ENCODE peak calls at places on chromosomes 4 and X, in ten cellular contexts. One of them, this sample, is unnamed.

GRCh38 chr4:128880662-128881061 is 71.2 kb downstream of the JADE1 start:
- DNase-seq in neural progenitor cell: no peak
- DNase-seq in astrocyte of the spinal cord: no peak
- DNase-seq in IMR-90: peak
- DNase-seq in AG09309: no peak
- DNase-seq in hepatocyte: no peak
- DNase-seq in K562: no peak
- DNase-seq in AG10803: no peak
- DNase-seq in HCT116: no peak
- DNase-seq in left lung: no peak
- DNase-seq in this sample: no peak

GRCh38 chrX:136065044-136065671 is 79.9 kb downstream of the SLC9A6 start:
- DNase-seq in neural progenitor cell: no peak
- DNase-seq in astrocyte of the spinal cord: peak
- DNase-seq in IMR-90: peak
- DNase-seq in AG09309: no peak
- DNase-seq in hepatocyte: no peak
- DNase-seq in K562: no peak
- DNase-seq in AG10803: peak
- DNase-seq in HCT116: no peak
- DNase-seq in left lung: no peak
- DNase-seq in this sample: peak

GRCh38 chr4:71006203-71006907 is 12.9 kb downstream of the DCK start:
- DNase-seq in neural progenitor cell: no peak
- DNase-seq in astrocyte of the spinal cord: no peak
- DNase-seq in IMR-90: no peak
- DNase-seq in AG09309: no peak
- DNase-seq in hepatocyte: no peak
- DNase-seq in K562: no peak
- DNase-seq in AG10803: no peak
- DNase-seq in HCT116: no peak
- DNase-seq in left lung: no peak
- DNase-seq in this sample: no peak

GRCh38 chr4:8010618-8011017 is 71.0 kb upstream of the AFAP1 start:
- DNase-seq in neural progenitor cell: peak
- DNase-seq in astrocyte of the spinal cord: peak
- DNase-seq in IMR-90: peak
- DNase-seq in AG09309: no peak
- DNase-seq in hepatocyte: peak
- DNase-seq in K562: no peak
- DNase-seq in AG10803: peak
- DNase-seq in HCT116: no peak
- DNase-seq in left lung: peak
- DNase-seq in this sample: peak

GRCh38 chrX:110418857-110419249 is 60.2 kb downstream of the RTL9 start:
- DNase-seq in neural progenitor cell: no peak
- DNase-seq in astrocyte of the spinal cord: peak
- DNase-seq in IMR-90: peak
- DNase-seq in AG09309: no peak
- DNase-seq in hepatocyte: peak
- DNase-seq in K562: no peak
- DNase-seq in AG10803: no peak
- DNase-seq in HCT116: no peak
- DNase-seq in left lung: no peak
- DNase-seq in this sample: peak

GRCh38 chrX:134931550-134931949 is 59.2 kb upstream of the SMIM10 start:
- DNase-seq in neural progenitor cell: no peak
- DNase-seq in astrocyte of the spinal cord: no peak
- DNase-seq in IMR-90: no peak
- DNase-seq in AG09309: no peak
- DNase-seq in hepatocyte: no peak
- DNase-seq in K562: no peak
- DNase-seq in AG10803: no peak
- DNase-seq in HCT116: no peak
- DNase-seq in left lung: no peak
- DNase-seq in this sample: no peak

GRCh38 chr4:32003548-32003947 is 1283.4 kb downstream of the PCDH7 start:
- DNase-seq in neural progenitor cell: no peak
- DNase-seq in astrocyte of the spinal cord: no peak
- DNase-seq in IMR-90: no peak
- DNase-seq in AG09309: no peak
- DNase-seq in hepatocyte: no peak
- DNase-seq in K562: no peak
- DNase-seq in AG10803: no peak
- DNase-seq in HCT116: no peak
- DNase-seq in left lung: no peak
- DNase-seq in this sample: no peak

GRCh38 chrX:12446342-12447075 is 308.2 kb downstream of the FRMPD4 start:
- DNase-seq in neural progenitor cell: no peak
- DNase-seq in astrocyte of the spinal cord: peak
- DNase-seq in IMR-90: peak
- DNase-seq in AG09309: peak
- DNase-seq in hepatocyte: no peak
- DNase-seq in K562: no peak
- DNase-seq in AG10803: peak
- DNase-seq in HCT116: no peak
- DNase-seq in left lung: no peak
- DNase-seq in this sample: peak

GRCh38 chr4:140626982-140627381 is 58.2 kb upstream of the UCP1 start:
- DNase-seq in neural progenitor cell: no peak
- DNase-seq in astrocyte of the spinal cord: no peak
- DNase-seq in IMR-90: no peak
- DNase-seq in AG09309: no peak
- DNase-seq in hepatocyte: no peak
- DNase-seq in K562: no peak
- DNase-seq in AG10803: no peak
- DNase-seq in HCT116: no peak
- DNase-seq in left lung: no peak
- DNase-seq in this sample: no peak
- TF ChIP-seq CTCF in neural progenitor cell: no peak
- TF ChIP-seq CTCF in astrocyte of the spinal cord: peak
- TF ChIP-seq CTCF in IMR-90: peak
- TF ChIP-seq CTCF in AG09309: peak
- TF ChIP-seq CTCF in hepatocyte: peak
- TF ChIP-seq CTCF in K562: no peak
- TF ChIP-seq CTCF in AG10803: no peak
- TF ChIP-seq CTCF in HCT116: no peak
- TF ChIP-seq CTCF in left lung: no peak
- TF ChIP-seq CTCF in this sample: peak

DNA sequence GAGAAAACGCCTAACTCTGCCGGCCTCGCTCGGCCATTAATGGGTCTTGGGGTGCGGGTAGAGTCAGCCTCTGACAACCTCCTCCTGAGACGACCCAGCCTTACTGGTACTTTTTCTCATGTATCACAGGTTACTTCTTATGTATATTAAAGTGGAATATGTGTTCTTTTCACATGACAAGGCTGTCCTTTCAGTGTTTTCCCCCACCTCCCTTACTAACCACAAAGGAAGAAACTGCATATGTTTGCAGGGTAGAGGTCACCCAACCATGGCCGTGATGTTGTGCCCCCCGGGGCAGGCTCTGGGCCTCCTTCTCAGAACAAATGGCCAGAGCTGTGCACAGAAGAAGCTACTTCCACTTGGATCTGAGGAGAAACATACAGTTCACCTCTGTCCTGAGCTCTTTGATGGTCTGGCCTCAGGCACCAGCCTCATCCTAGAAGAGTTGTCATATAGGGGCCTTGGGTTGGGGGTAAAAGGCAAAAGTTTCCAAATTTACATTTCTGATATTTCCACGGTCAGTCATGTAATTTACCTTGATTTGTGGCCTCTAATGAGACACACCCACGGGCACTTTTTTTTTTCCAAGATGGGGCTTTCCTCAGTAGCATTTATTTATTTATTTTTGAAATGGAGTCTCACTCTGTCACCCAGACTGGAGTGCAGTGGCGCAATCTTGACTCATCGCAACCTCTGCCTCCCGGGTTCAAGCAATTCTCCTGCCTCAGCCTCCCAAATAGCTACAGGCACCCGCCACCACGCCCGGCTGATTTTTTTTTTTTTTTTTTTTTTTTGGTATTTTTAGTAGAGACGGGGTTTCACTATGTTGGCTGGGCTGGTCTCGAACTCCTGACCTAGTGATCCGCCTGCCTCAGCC is 1.9 kb downstream of the SOWAHD start:
- DNase-seq in neural progenitor cell: no peak
- DNase-seq in astrocyte of the spinal cord: no peak
- DNase-seq in IMR-90: no peak
- DNase-seq in AG09309: no peak
- DNase-seq in hepatocyte: no peak
- DNase-seq in K562: no peak
- DNase-seq in AG10803: no peak
- DNase-seq in HCT116: no peak
- DNase-seq in left lung: no peak
- DNase-seq in this sample: no peak
- H3K4me3 ChIP-seq in neural progenitor cell: no peak
- H3K4me3 ChIP-seq in astrocyte of the spinal cord: no peak
- H3K4me3 ChIP-seq in IMR-90: no peak
- H3K4me3 ChIP-seq in AG09309: no peak
- H3K4me3 ChIP-seq in hepatocyte: no peak
- H3K4me3 ChIP-seq in K562: no peak
- H3K4me3 ChIP-seq in AG10803: no peak
- H3K4me3 ChIP-seq in HCT116: no peak
- H3K4me3 ChIP-seq in left lung: no peak
- H3K4me3 ChIP-seq in this sample: no peak

GRCh38 chrX:125395626-125396025 is 76.0 kb downstream of the TEX13C start:
- DNase-seq in neural progenitor cell: no peak
- DNase-seq in astrocyte of the spinal cord: no peak
- DNase-seq in IMR-90: no peak
- DNase-seq in AG09309: no peak
- DNase-seq in hepatocyte: no peak
- DNase-seq in K562: no peak
- DNase-seq in AG10803: no peak
- DNase-seq in HCT116: no peak
- DNase-seq in left lung: no peak
- DNase-seq in this sample: no peak

GRCh38 chrX:125398959-125399440 is 79.3 kb downstream of the TEX13C start:
- DNase-seq in neural progenitor cell: no peak
- DNase-seq in astrocyte of the spinal cord: no peak
- DNase-seq in IMR-90: no peak
- DNase-seq in AG09309: no peak
- DNase-seq in hepatocyte: no peak
- DNase-seq in K562: peak
- DNase-seq in AG10803: no peak
- DNase-seq in HCT116: no peak
- DNase-seq in left lung: no peak
- DNase-seq in this sample: no peak

DNA sequence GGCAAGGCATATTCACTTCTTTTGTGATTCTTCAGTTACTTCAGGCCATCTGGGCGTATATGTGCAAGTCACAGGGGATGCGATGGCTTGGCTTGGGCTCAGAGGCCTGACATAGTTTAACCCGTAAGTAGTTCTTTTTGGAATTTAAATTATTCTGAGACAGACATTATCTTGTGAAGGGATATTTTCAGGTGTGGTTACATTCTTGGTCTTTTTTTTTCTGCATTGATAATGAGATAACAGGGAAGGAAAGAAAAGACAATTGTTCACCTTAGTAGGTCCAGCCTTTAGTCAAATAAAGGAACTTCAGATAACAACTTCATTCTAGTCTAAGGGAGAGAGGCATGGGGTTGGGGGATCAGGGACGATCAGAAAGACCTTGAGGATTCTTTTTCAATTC is 74.8 kb downstream of the TEX13C start:
- DNase-seq in neural progenitor cell: no peak
- DNase-seq in astrocyte of the spinal cord: no peak
- DNase-seq in IMR-90: no peak
- DNase-seq in AG09309: no peak
- DNase-seq in hepatocyte: no peak
- DNase-seq in K562: no peak
- DNase-seq in AG10803: no peak
- DNase-seq in HCT116: no peak
- DNase-seq in left lung: no peak
- DNase-seq in this sample: no peak
- TF ChIP-seq CTCF in neural progenitor cell: no peak
- TF ChIP-seq CTCF in astrocyte of the spinal cord: no peak
- TF ChIP-seq CTCF in IMR-90: no peak
- TF ChIP-seq CTCF in AG09309: no peak
- TF ChIP-seq CTCF in hepatocyte: no peak
- TF ChIP-seq CTCF in K562: no peak
- TF ChIP-seq CTCF in AG10803: no peak
- TF ChIP-seq CTCF in HCT116: no peak
- TF ChIP-seq CTCF in left lung: no peak
- TF ChIP-seq CTCF in this sample: no peak

GRCh38 chr4:48832571-48832970 is 1.7 kb downstream of the OCIAD1 start:
- DNase-seq in neural progenitor cell: no peak
- DNase-seq in astrocyte of the spinal cord: no peak
- DNase-seq in IMR-90: no peak
- DNase-seq in AG09309: no peak
- DNase-seq in hepatocyte: no peak
- DNase-seq in K562: no peak
- DNase-seq in AG10803: no peak
- DNase-seq in HCT116: no peak
- DNase-seq in left lung: no peak
- DNase-seq in this sample: peak
- H3K4me3 ChIP-seq in neural progenitor cell: peak
- H3K4me3 ChIP-seq in astrocyte of the spinal cord: no peak
- H3K4me3 ChIP-seq in IMR-90: no peak
- H3K4me3 ChIP-seq in AG09309: no peak
- H3K4me3 ChIP-seq in hepatocyte: peak
- H3K4me3 ChIP-seq in K562: peak
- H3K4me3 ChIP-seq in AG10803: peak
- H3K4me3 ChIP-seq in HCT116: peak
- H3K4me3 ChIP-seq in left lung: no peak
- H3K4me3 ChIP-seq in this sample: peak

GRCh38 chr4:165462009-165462408 is 83.2 kb downstream of the CPE start:
- DNase-seq in neural progenitor cell: no peak
- DNase-seq in astrocyte of the spinal cord: no peak
- DNase-seq in IMR-90: no peak
- DNase-seq in AG09309: no peak
- DNase-seq in hepatocyte: no peak
- DNase-seq in K562: no peak
- DNase-seq in AG10803: no peak
- DNase-seq in HCT116: no peak
- DNase-seq in left lung: no peak
- DNase-seq in this sample: no peak
- TF ChIP-seq CTCF in neural progenitor cell: no peak
- TF ChIP-seq CTCF in astrocyte of the spinal cord: peak
- TF ChIP-seq CTCF in IMR-90: no peak
- TF ChIP-seq CTCF in AG09309: no peak
- TF ChIP-seq CTCF in hepatocyte: no peak
- TF ChIP-seq CTCF in K562: no peak
- TF ChIP-seq CTCF in AG10803: peak
- TF ChIP-seq CTCF in HCT116: no peak
- TF ChIP-seq CTCF in left lung: no peak
- TF ChIP-seq CTCF in this sample: no peak

GRCh38 chr4:116953947-116954346 is 131.4 kb downstream of the TRAM1L1 start:
- DNase-seq in neural progenitor cell: no peak
- DNase-seq in astrocyte of the spinal cord: no peak
- DNase-seq in IMR-90: no peak
- DNase-seq in AG09309: no peak
- DNase-seq in hepatocyte: no peak
- DNase-seq in K562: no peak
- DNase-seq in AG10803: no peak
- DNase-seq in HCT116: no peak
- DNase-seq in left lung: no peak
- DNase-seq in this sample: no peak
- H3K4me3 ChIP-seq in neural progenitor cell: no peak
- H3K4me3 ChIP-seq in astrocyte of the spinal cord: no peak
- H3K4me3 ChIP-seq in IMR-90: no peak
- H3K4me3 ChIP-seq in AG09309: no peak
- H3K4me3 ChIP-seq in hepatocyte: no peak
- H3K4me3 ChIP-seq in K562: no peak
- H3K4me3 ChIP-seq in AG10803: no peak
- H3K4me3 ChIP-seq in HCT116: no peak
- H3K4me3 ChIP-seq in left lung: no peak
- H3K4me3 ChIP-seq in this sample: no peak

This sample was measured in epithelial cell of esophagus.